ENCODE peak calls at places on chromosome 16, in ten cellular contexts. N, B, Y, F, M, A, U, S, R and D are unnamed samples.

GRCh38 chr16:3861808-3862451 is 18.6 kb downstream of the CREBBP start:
- DNase-seq in N (no peak), B (no peak), Y (peak), F (no peak), M (no peak), A (no peak), U (no peak), S (no peak), R (no peak), D (peak)

GRCh38 chr16:1333149-1333812 is at the start of gene BAIAP3:
- DNase-seq in N (peak), B (peak), Y (no peak), F (no peak), M (no peak), A (no peak), U (no peak), S (no peak), R (peak), D (no peak)

GRCh38 chr16:67445913-67446907 is 15.3 kb downstream of the HSD11B2 start:
- DNase-seq in N (no peak), B (no peak), Y (no peak), F (no peak), M (no peak), A (no peak), U (no peak), S (no peak), R (no peak), D (no peak)

GRCh38 chr16:10168258-10168657 is 14.0 kb downstream of the GRIN2A start:
- DNase-seq in N (no peak), B (no peak), Y (peak), F (no peak), M (no peak), A (no peak), U (no peak), S (no peak), R (no peak), D (no peak)

GRCh38 chr16:53090591-53091507 is 36.1 kb downstream of the CHD9 start:
- DNase-seq in N (no peak), B (no peak), Y (peak), F (peak), M (no peak), A (no peak), U (no peak), S (peak), R (peak), D (peak)

GRCh38 chr16:67170948-67171649 is 761 bp downstream of the NOL3 start:
- DNase-seq in N (no peak), B (no peak), Y (no peak), F (no peak), M (no peak), A (no peak), U (peak), S (no peak), R (no peak), D (no peak)

GRCh38 chr16:89325861-89326471 is 108.5 kb downstream of the ZNF778 start:
- DNase-seq in N (no peak), B (no peak), Y (peak), F (no peak), M (no peak), A (no peak), U (peak), S (peak), R (peak), D (peak)

GRCh38 chr16:85514601-85515318 is 98.4 kb upstream of the GSE1 start:
- DNase-seq in N (no peak), B (no peak), Y (peak), F (peak), M (no peak), A (no peak), U (no peak), S (peak), R (no peak), D (peak)

GRCh38 chr16:84862804-84863484 is 43.2 kb downstream of the CRISPLD2 start:
- DNase-seq in N (no peak), B (no peak), Y (no peak), F (no peak), M (no peak), A (no peak), U (no peak), S (no peak), R (no peak), D (no peak)

GRCh38 chr16:22912654-22913053 is 98.7 kb downstream of the HS3ST2 start:
- DNase-seq in N (no peak), B (no peak), Y (no peak), F (no peak), M (no peak), A (no peak), U (no peak), S (no peak), R (no peak), D (no peak)

GRCh38 chr16:67333315-67333714 is 6.7 kb downstream of the LRRC36 start:
- DNase-seq in N (no peak), B (no peak), Y (no peak), F (no peak), M (no peak), A (no peak), U (no peak), S (no peak), R (no peak), D (no peak)

GRCh38 chr16:88342491-88342890 is 40.3 kb upstream of the ZNF469 start:
- DNase-seq in N (no peak), B (no peak), Y (no peak), F (no peak), M (no peak), A (no peak), U (no peak), S (no peak), R (no peak), D (no peak)

GRCh38 chr16:48321307-48322036 is 63.7 kb downstream of the SIAH1 start:
- DNase-seq in N (no peak), B (no peak), Y (peak), F (no peak), M (no peak), A (no peak), U (no peak), S (peak), R (no peak), D (peak)

GRCh38 chr16:83627996-83628395 is 179.8 kb upstream of the HSBP1 start:
- DNase-seq in N (no peak), B (no peak), Y (no peak), F (no peak), M (no peak), A (no peak), U (no peak), S (no peak), R (no peak), D (no peak)

GRCh38 chr16:84212631-84213030 is 21.7 kb downstream of the ADAD2 start:
- DNase-seq in N (no peak), B (no peak), Y (no peak), F (no peak), M (no peak), A (no peak), U (no peak), S (no peak), R (no peak), D (no peak)

GRCh38 chr16:67015317-67015731 is 13.6 kb upstream of the CBFB start:
- DNase-seq in N (no peak), B (no peak), Y (no peak), F (no peak), M (no peak), A (no peak), U (no peak), S (no peak), R (no peak), D (no peak)